ENCODE peak calls at places on chromosomes 6 and 20, in five cellular contexts. One of them, this sample, is unnamed.

GRCh38 chr6:3615391-3616380 is 135.8 kb downstream of the PXDC1 start:
- DNase-seq in astrocyte of the spinal cord: no peak
- DNase-seq in fibroblast of pulmonary artery: no peak
- DNase-seq in AG04449: no peak
- DNase-seq in ascending aorta: peak
- DNase-seq in this sample: no peak

GRCh38 chr6:24401458-24401857 is 1.3 kb upstream of the MRS2 start:
- DNase-seq in astrocyte of the spinal cord: no peak
- DNase-seq in fibroblast of pulmonary artery: no peak
- DNase-seq in AG04449: no peak
- DNase-seq in ascending aorta: no peak
- DNase-seq in this sample: no peak

GRCh38 chr6:2396856-2397640 is 151.6 kb upstream of the GMDS start:
- DNase-seq in astrocyte of the spinal cord: peak
- DNase-seq in fibroblast of pulmonary artery: peak
- DNase-seq in AG04449: no peak
- DNase-seq in ascending aorta: no peak
- DNase-seq in this sample: peak

GRCh38 chr20:37095108-37095608 is 639 bp downstream of the RBL1 start:
- DNase-seq in astrocyte of the spinal cord: no peak
- DNase-seq in fibroblast of pulmonary artery: peak
- DNase-seq in AG04449: no peak
- DNase-seq in ascending aorta: no peak
- DNase-seq in this sample: no peak

GRCh38 chr6:133854167-133854632 is 34.7 kb upstream of the TCF21 start:
- DNase-seq in astrocyte of the spinal cord: no peak
- DNase-seq in fibroblast of pulmonary artery: no peak
- DNase-seq in AG04449: no peak
- DNase-seq in ascending aorta: no peak
- DNase-seq in this sample: no peak

GRCh38 chr6:69069881-69070280 is 434.8 kb downstream of the ADGRB3 start:
- DNase-seq in astrocyte of the spinal cord: no peak
- DNase-seq in fibroblast of pulmonary artery: no peak
- DNase-seq in AG04449: no peak
- DNase-seq in ascending aorta: no peak
- DNase-seq in this sample: no peak

GRCh38 chr6:19692506-19693298 is 144.5 kb upstream of the ID4 start:
- DNase-seq in astrocyte of the spinal cord: no peak
- DNase-seq in fibroblast of pulmonary artery: no peak
- DNase-seq in AG04449: no peak
- DNase-seq in ascending aorta: no peak
- DNase-seq in this sample: no peak

GRCh38 chr6:26363882-26364825 is 844 bp upstream of the BTN3A2 start:
- DNase-seq in astrocyte of the spinal cord: peak
- DNase-seq in fibroblast of pulmonary artery: no peak
- DNase-seq in AG04449: no peak
- DNase-seq in ascending aorta: no peak
- DNase-seq in this sample: no peak

GRCh38 chr20:46400253-46400652 is 6.2 kb downstream of the ELMO2 start:
- DNase-seq in astrocyte of the spinal cord: peak
- DNase-seq in fibroblast of pulmonary artery: peak
- DNase-seq in AG04449: no peak
- DNase-seq in ascending aorta: peak
- DNase-seq in this sample: no peak

GRCh38 chr6:133682506-133683290 is 206.2 kb upstream of the TCF21 start:
- DNase-seq in astrocyte of the spinal cord: peak
- DNase-seq in fibroblast of pulmonary artery: peak
- DNase-seq in AG04449: no peak
- DNase-seq in ascending aorta: no peak
- DNase-seq in this sample: no peak

GRCh38 chr6:128036808-128037570 is 136.1 kb upstream of the THEMIS start:
- DNase-seq in astrocyte of the spinal cord: no peak
- DNase-seq in fibroblast of pulmonary artery: peak
- DNase-seq in AG04449: no peak
- DNase-seq in ascending aorta: no peak
- DNase-seq in this sample: no peak

GRCh38 chr20:13336308-13337089 is 115.4 kb downstream of the ISM1 start:
- DNase-seq in astrocyte of the spinal cord: no peak
- DNase-seq in fibroblast of pulmonary artery: no peak
- DNase-seq in AG04449: no peak
- DNase-seq in ascending aorta: no peak
- DNase-seq in this sample: no peak

GRCh38 chr6:152635949-152636674 is 1.1 kb downstream of the SYNE1 start:
- DNase-seq in astrocyte of the spinal cord: peak
- DNase-seq in fibroblast of pulmonary artery: peak
- DNase-seq in AG04449: no peak
- DNase-seq in ascending aorta: no peak
- DNase-seq in this sample: no peak

GRCh38 chr6:7587631-7588100 is 2.3 kb upstream of the SNRNP48 start:
- DNase-seq in astrocyte of the spinal cord: peak
- DNase-seq in fibroblast of pulmonary artery: peak
- DNase-seq in AG04449: peak
- DNase-seq in ascending aorta: no peak
- DNase-seq in this sample: no peak

GRCh38 chr6:140850438-140850837 is 1282.3 kb upstream of the GJE1 start:
- DNase-seq in astrocyte of the spinal cord: peak
- DNase-seq in fibroblast of pulmonary artery: peak
- DNase-seq in AG04449: no peak
- DNase-seq in ascending aorta: no peak
- DNase-seq in this sample: no peak

GRCh38 chr6:48087448-48087847 is 23.5 kb downstream of the PTCHD4 start:
- DNase-seq in astrocyte of the spinal cord: peak
- DNase-seq in fibroblast of pulmonary artery: peak
- DNase-seq in AG04449: no peak
- DNase-seq in ascending aorta: no peak
- DNase-seq in this sample: no peak

GRCh38 chr6:45922728-45923351 is 92.8 kb downstream of the CLIC5 start:
- DNase-seq in astrocyte of the spinal cord: peak
- DNase-seq in fibroblast of pulmonary artery: peak
- DNase-seq in AG04449: peak
- DNase-seq in ascending aorta: peak
- DNase-seq in this sample: peak

GRCh38 chr6:160730911-160731310 is 28.9 kb downstream of the PLG start:
- DNase-seq in astrocyte of the spinal cord: no peak
- DNase-seq in fibroblast of pulmonary artery: no peak
- DNase-seq in AG04449: no peak
- DNase-seq in ascending aorta: no peak
- DNase-seq in this sample: no peak

GRCh38 chr20:64160118-64160517 is 4.1 kb upstream of the MYT1 start:
- DNase-seq in astrocyte of the spinal cord: no peak
- DNase-seq in fibroblast of pulmonary artery: no peak
- DNase-seq in AG04449: no peak
- DNase-seq in ascending aorta: no peak
- DNase-seq in this sample: no peak

GRCh38 chr20:37539424-37539823 is 11.7 kb upstream of the BLCAP start:
- DNase-seq in astrocyte of the spinal cord: no peak
- DNase-seq in fibroblast of pulmonary artery: no peak
- DNase-seq in AG04449: no peak
- DNase-seq in ascending aorta: no peak
- DNase-seq in this sample: no peak

GRCh38 chr20:37956099-37956498 is 53.2 kb downstream of the VSTM2L start:
- DNase-seq in astrocyte of the spinal cord: peak
- DNase-seq in fibroblast of pulmonary artery: no peak
- DNase-seq in AG04449: no peak
- DNase-seq in ascending aorta: no peak
- DNase-seq in this sample: no peak

GRCh38 chr6:40524797-40525584 is 62.2 kb downstream of the LRFN2 start:
- DNase-seq in astrocyte of the spinal cord: no peak
- DNase-seq in fibroblast of pulmonary artery: no peak
- DNase-seq in AG04449: no peak
- DNase-seq in ascending aorta: no peak
- DNase-seq in this sample: no peak

GRCh38 chr6:106134087-106134770 is 48.1 kb downstream of the PRDM1 start:
- DNase-seq in astrocyte of the spinal cord: no peak
- DNase-seq in fibroblast of pulmonary artery: no peak
- DNase-seq in AG04449: no peak
- DNase-seq in ascending aorta: no peak
- DNase-seq in this sample: no peak

GRCh38 chr20:13449868-13450441 is 188.8 kb downstream of the TASP1 start:
- DNase-seq in astrocyte of the spinal cord: no peak
- DNase-seq in fibroblast of pulmonary artery: no peak
- DNase-seq in AG04449: no peak
- DNase-seq in ascending aorta: no peak
- DNase-seq in this sample: no peak

GRCh38 chr6:105849741-105850140 is 236.4 kb upstream of the PRDM1 start:
- DNase-seq in astrocyte of the spinal cord: no peak
- DNase-seq in fibroblast of pulmonary artery: no peak
- DNase-seq in AG04449: no peak
- DNase-seq in ascending aorta: no peak
- DNase-seq in this sample: no peak

GRCh38 chr20:33909331-33909921 is 84.3 kb upstream of the RALY start:
- DNase-seq in astrocyte of the spinal cord: peak
- DNase-seq in fibroblast of pulmonary artery: peak
- DNase-seq in AG04449: peak
- DNase-seq in ascending aorta: peak
- DNase-seq in this sample: no peak

GRCh38 chr20:16575390-16576140 is 2.3 kb upstream of the KIF16B start:
- DNase-seq in astrocyte of the spinal cord: no peak
- DNase-seq in fibroblast of pulmonary artery: no peak
- DNase-seq in AG04449: no peak
- DNase-seq in ascending aorta: no peak
- DNase-seq in this sample: no peak

GRCh38 chr6:111361648-111362047 is 121.4 kb downstream of the REV3L start:
- DNase-seq in astrocyte of the spinal cord: peak
- DNase-seq in fibroblast of pulmonary artery: peak
- DNase-seq in AG04449: no peak
- DNase-seq in ascending aorta: no peak
- DNase-seq in this sample: no peak

GRCh38 chr6:137827411-137827940 is 39.6 kb upstream of the TNFAIP3 start:
- DNase-seq in astrocyte of the spinal cord: no peak
- DNase-seq in fibroblast of pulmonary artery: no peak
- DNase-seq in AG04449: no peak
- DNase-seq in ascending aorta: no peak
- DNase-seq in this sample: no peak

GRCh38 chr20:45363611-45364492 is 896 bp downstream of the SYS1 start:
- DNase-seq in astrocyte of the spinal cord: no peak
- DNase-seq in fibroblast of pulmonary artery: no peak
- DNase-seq in AG04449: no peak
- DNase-seq in ascending aorta: no peak
- DNase-seq in this sample: no peak

GRCh38 chr20:58362117-58362516 is 26.9 kb upstream of the VAPB start:
- DNase-seq in astrocyte of the spinal cord: no peak
- DNase-seq in fibroblast of pulmonary artery: no peak
- DNase-seq in AG04449: no peak
- DNase-seq in ascending aorta: no peak
- DNase-seq in this sample: no peak

GRCh38 chr6:143112084-143112768 is 51.5 kb downstream of the AIG1 start:
- DNase-seq in astrocyte of the spinal cord: no peak
- DNase-seq in fibroblast of pulmonary artery: no peak
- DNase-seq in AG04449: no peak
- DNase-seq in ascending aorta: no peak
- DNase-seq in this sample: no peak

GRCh38 chr6:165571721-165572132 is 91.3 kb downstream of the PDE10A start:
- DNase-seq in astrocyte of the spinal cord: peak
- DNase-seq in fibroblast of pulmonary artery: peak
- DNase-seq in AG04449: no peak
- DNase-seq in ascending aorta: no peak
- DNase-seq in this sample: no peak

DNA sequence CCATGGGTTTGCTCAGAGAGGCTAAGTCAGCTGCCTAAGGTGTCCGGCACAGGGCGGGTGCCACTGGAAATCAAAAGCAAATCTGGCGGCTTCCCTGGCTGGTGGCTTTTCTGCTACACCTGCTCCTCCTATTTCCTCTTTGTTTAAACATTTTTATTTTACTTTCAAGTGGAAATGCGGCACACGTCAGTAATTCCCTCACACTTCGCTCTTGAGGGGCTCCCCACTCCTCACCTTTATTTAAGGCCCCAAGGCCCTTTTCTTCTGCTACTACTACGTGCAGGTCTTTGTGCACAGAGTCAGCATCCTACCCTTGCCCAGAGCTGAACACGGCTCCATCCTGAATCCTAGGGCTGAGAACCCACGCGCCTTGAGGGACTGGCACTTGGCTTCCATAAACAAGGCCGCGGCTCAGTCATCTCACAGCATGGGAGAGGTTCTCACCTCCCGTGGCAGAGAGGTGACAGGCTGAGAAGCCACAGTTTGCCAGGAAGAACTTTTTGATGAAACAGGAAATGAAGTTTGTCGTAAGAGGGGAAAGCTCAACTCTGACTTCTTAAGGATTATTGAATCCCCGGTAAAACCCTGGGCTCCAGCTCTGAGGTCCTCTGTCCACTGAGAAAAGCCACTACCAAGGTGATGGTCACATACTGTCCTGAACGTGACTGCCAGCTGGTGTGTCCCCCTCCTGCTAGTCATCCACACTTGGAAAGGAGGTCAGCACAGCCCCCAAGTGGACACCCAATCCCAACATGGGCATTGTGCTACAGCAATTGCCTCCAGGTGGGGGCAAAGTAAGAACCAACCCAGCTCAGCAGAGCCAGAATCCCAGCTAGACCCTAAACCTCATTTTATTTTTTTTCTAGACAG is 48.0 kb downstream of the NFATC2 start:
- DNase-seq in astrocyte of the spinal cord: no peak
- DNase-seq in fibroblast of pulmonary artery: no peak
- DNase-seq in AG04449: no peak
- DNase-seq in ascending aorta: no peak
- DNase-seq in this sample: no peak
- H3K4me3 ChIP-seq in astrocyte of the spinal cord: no peak
- H3K4me3 ChIP-seq in fibroblast of pulmonary artery: no peak
- H3K4me3 ChIP-seq in AG04449: no peak
- H3K4me3 ChIP-seq in ascending aorta: no peak
- H3K4me3 ChIP-seq in this sample: no peak

GRCh38 chr6:16585805-16586204 is 175.5 kb downstream of the ATXN1 start:
- DNase-seq in astrocyte of the spinal cord: no peak
- DNase-seq in fibroblast of pulmonary artery: peak
- DNase-seq in AG04449: no peak
- DNase-seq in ascending aorta: no peak
- DNase-seq in this sample: peak
- H3K4me3 ChIP-seq in astrocyte of the spinal cord: no peak
- H3K4me3 ChIP-seq in fibroblast of pulmonary artery: no peak
- H3K4me3 ChIP-seq in AG04449: no peak
- H3K4me3 ChIP-seq in ascending aorta: no peak
- H3K4me3 ChIP-seq in this sample: no peak

GRCh38 chr6:707576-708236 is 14.8 kb upstream of the EXOC2 start:
- DNase-seq in astrocyte of the spinal cord: no peak
- DNase-seq in fibroblast of pulmonary artery: no peak
- DNase-seq in AG04449: no peak
- DNase-seq in ascending aorta: no peak
- DNase-seq in this sample: no peak
- H3K4me3 ChIP-seq in astrocyte of the spinal cord: no peak
- H3K4me3 ChIP-seq in fibroblast of pulmonary artery: no peak
- H3K4me3 ChIP-seq in AG04449: no peak
- H3K4me3 ChIP-seq in ascending aorta: no peak
- H3K4me3 ChIP-seq in this sample: no peak

DNA sequence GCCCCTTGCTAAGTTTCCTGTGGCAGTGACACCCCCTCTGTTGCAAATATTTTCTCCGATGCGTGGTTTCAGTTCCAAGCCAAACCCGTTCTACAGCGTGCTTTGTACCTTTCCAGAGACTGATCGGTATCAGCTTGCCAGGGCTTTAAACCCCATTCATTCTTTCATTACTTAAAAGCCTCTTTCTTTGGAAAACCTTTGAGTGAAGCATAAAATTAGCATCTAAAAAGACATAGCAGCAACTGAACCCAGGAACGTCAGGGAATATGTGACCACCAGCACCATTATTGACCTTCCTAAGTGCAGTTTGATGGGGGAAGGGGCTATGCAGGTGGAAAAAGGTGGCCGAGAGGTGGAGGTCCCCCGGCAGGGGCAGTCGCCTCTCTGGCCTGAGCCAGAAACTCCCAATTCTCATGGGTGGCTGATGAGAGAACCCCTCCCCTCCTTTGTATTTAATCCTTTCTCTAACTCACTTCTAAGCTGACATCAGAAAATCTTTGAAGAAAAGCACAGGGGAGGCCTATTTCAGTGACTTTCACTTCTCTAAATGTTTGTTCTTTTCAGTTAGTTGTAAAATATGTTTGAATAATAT is 89.4 kb downstream of the RSPH3 start:
- DNase-seq in astrocyte of the spinal cord: peak
- DNase-seq in fibroblast of pulmonary artery: no peak
- DNase-seq in AG04449: no peak
- DNase-seq in ascending aorta: no peak
- DNase-seq in this sample: no peak
- H3K4me3 ChIP-seq in astrocyte of the spinal cord: no peak
- H3K4me3 ChIP-seq in fibroblast of pulmonary artery: no peak
- H3K4me3 ChIP-seq in AG04449: no peak
- H3K4me3 ChIP-seq in ascending aorta: no peak
- H3K4me3 ChIP-seq in this sample: no peak

This sample was measured in tibial nerve.